ENCODE peak calls at places on chromosomes 1 and 21, in nine cellular contexts. One of them, this sample, is unnamed.

GRCh38 chr1:201282931-201283829 is at the start of gene PKP1:
- DNase-seq in ovary: no peak
- DNase-seq in AG04450: no peak
- DNase-seq in brain microvascular endothelial cell: no peak
- DNase-seq in naive thymus-derived CD4-positive, alpha-beta T cell: no peak
- DNase-seq in cardiac muscle cell: peak; percentile 21
- DNase-seq in psoas muscle: peak; percentile 44
- DNase-seq in PC-3: peak; percentile 100
- DNase-seq in CD4-positive, alpha-beta memory T cell: no peak
- DNase-seq in this sample: no peak

GRCh38 chr1:30734106-30734505 is 10.7 kb upstream of the MATN1 start:
- DNase-seq in ovary: no peak
- DNase-seq in AG04450: no peak
- DNase-seq in brain microvascular endothelial cell: no peak
- DNase-seq in naive thymus-derived CD4-positive, alpha-beta T cell: no peak
- DNase-seq in cardiac muscle cell: no peak
- DNase-seq in psoas muscle: no peak
- DNase-seq in PC-3: no peak
- DNase-seq in CD4-positive, alpha-beta memory T cell: no peak
- DNase-seq in this sample: no peak

GRCh38 chr1:44354268-44354839 is 703 bp downstream of the ERI3 start:
- DNase-seq in ovary: no peak
- DNase-seq in AG04450: no peak
- DNase-seq in brain microvascular endothelial cell: peak; percentile 11
- DNase-seq in naive thymus-derived CD4-positive, alpha-beta T cell: no peak
- DNase-seq in cardiac muscle cell: peak; percentile 29
- DNase-seq in psoas muscle: no peak
- DNase-seq in PC-3: peak; percentile 50
- DNase-seq in CD4-positive, alpha-beta memory T cell: no peak
- DNase-seq in this sample: no peak

GRCh38 chr1:170765279-170765678 is 101.3 kb downstream of the PRRX1 start:
- DNase-seq in ovary: no peak
- DNase-seq in AG04450: no peak
- DNase-seq in brain microvascular endothelial cell: no peak
- DNase-seq in naive thymus-derived CD4-positive, alpha-beta T cell: no peak
- DNase-seq in cardiac muscle cell: no peak
- DNase-seq in psoas muscle: no peak
- DNase-seq in PC-3: no peak
- DNase-seq in CD4-positive, alpha-beta memory T cell: no peak
- DNase-seq in this sample: no peak

GRCh38 chr1:81880781-81881180 is 80.0 kb downstream of the ADGRL2 start:
- DNase-seq in ovary: no peak
- DNase-seq in AG04450: no peak
- DNase-seq in brain microvascular endothelial cell: no peak
- DNase-seq in naive thymus-derived CD4-positive, alpha-beta T cell: no peak
- DNase-seq in cardiac muscle cell: no peak
- DNase-seq in psoas muscle: no peak
- DNase-seq in PC-3: no peak
- DNase-seq in CD4-positive, alpha-beta memory T cell: no peak
- DNase-seq in this sample: no peak

GRCh38 chr1:6000444-6001288 is 8.4 kb upstream of the NPHP4 start:
- DNase-seq in ovary: no peak
- DNase-seq in AG04450: no peak
- DNase-seq in brain microvascular endothelial cell: no peak
- DNase-seq in naive thymus-derived CD4-positive, alpha-beta T cell: no peak
- DNase-seq in cardiac muscle cell: no peak
- DNase-seq in psoas muscle: no peak
- DNase-seq in PC-3: no peak
- DNase-seq in CD4-positive, alpha-beta memory T cell: no peak
- DNase-seq in this sample: no peak

GRCh38 chr1:8047686-8048522 is 21.8 kb upstream of the ERRFI1 start:
- DNase-seq in ovary: no peak
- DNase-seq in AG04450: no peak
- DNase-seq in brain microvascular endothelial cell: peak; percentile 58
- DNase-seq in naive thymus-derived CD4-positive, alpha-beta T cell: no peak
- DNase-seq in cardiac muscle cell: peak; percentile 92
- DNase-seq in psoas muscle: no peak
- DNase-seq in PC-3: peak; percentile 94
- DNase-seq in CD4-positive, alpha-beta memory T cell: no peak
- DNase-seq in this sample: no peak

GRCh38 chr1:24261977-24262376 is 57.2 kb upstream of the GRHL3 start:
- DNase-seq in ovary: no peak
- DNase-seq in AG04450: no peak
- DNase-seq in brain microvascular endothelial cell: no peak
- DNase-seq in naive thymus-derived CD4-positive, alpha-beta T cell: no peak
- DNase-seq in cardiac muscle cell: no peak
- DNase-seq in psoas muscle: no peak
- DNase-seq in PC-3: no peak
- DNase-seq in CD4-positive, alpha-beta memory T cell: no peak
- DNase-seq in this sample: no peak

GRCh38 chr1:115949156-115949555 is 27.2 kb upstream of the SLC22A15 start:
- DNase-seq in ovary: no peak
- DNase-seq in AG04450: no peak
- DNase-seq in brain microvascular endothelial cell: no peak
- DNase-seq in naive thymus-derived CD4-positive, alpha-beta T cell: no peak
- DNase-seq in cardiac muscle cell: no peak
- DNase-seq in psoas muscle: no peak
- DNase-seq in PC-3: peak; percentile 69
- DNase-seq in CD4-positive, alpha-beta memory T cell: no peak
- DNase-seq in this sample: no peak

GRCh38 chr21:28655471-28655870 is 337.2 kb downstream of the LTN1 start:
- DNase-seq in ovary: no peak
- DNase-seq in AG04450: no peak
- DNase-seq in brain microvascular endothelial cell: no peak
- DNase-seq in naive thymus-derived CD4-positive, alpha-beta T cell: no peak
- DNase-seq in cardiac muscle cell: no peak
- DNase-seq in psoas muscle: no peak
- DNase-seq in PC-3: no peak
- DNase-seq in CD4-positive, alpha-beta memory T cell: no peak
- DNase-seq in this sample: no peak

GRCh38 chr1:14924455-14925325 is 228.9 kb upstream of the TMEM51 start:
- DNase-seq in ovary: peak; percentile 72
- DNase-seq in AG04450: no peak
- DNase-seq in brain microvascular endothelial cell: peak; percentile 42
- DNase-seq in naive thymus-derived CD4-positive, alpha-beta T cell: peak; percentile 11
- DNase-seq in cardiac muscle cell: peak; percentile 56
- DNase-seq in psoas muscle: peak; percentile 37
- DNase-seq in PC-3: peak; percentile 36
- DNase-seq in CD4-positive, alpha-beta memory T cell: no peak
- DNase-seq in this sample: peak; percentile 22

GRCh38 chr1:27395441-27396195 is 3.2 kb downstream of the GPR3 start:
- DNase-seq in ovary: peak; percentile 77
- DNase-seq in AG04450: no peak
- DNase-seq in brain microvascular endothelial cell: peak; percentile 48
- DNase-seq in naive thymus-derived CD4-positive, alpha-beta T cell: peak; percentile 86
- DNase-seq in cardiac muscle cell: peak; percentile 71
- DNase-seq in psoas muscle: peak; percentile 68
- DNase-seq in PC-3: peak; percentile 85
- DNase-seq in CD4-positive, alpha-beta memory T cell: peak; percentile 84
- DNase-seq in this sample: peak; percentile 74

GRCh38 chr1:158014702-158015320 is 21.4 kb downstream of the KIRREL1 start:
- DNase-seq in ovary: no peak
- DNase-seq in AG04450: no peak
- DNase-seq in brain microvascular endothelial cell: no peak
- DNase-seq in naive thymus-derived CD4-positive, alpha-beta T cell: no peak
- DNase-seq in cardiac muscle cell: no peak
- DNase-seq in psoas muscle: no peak
- DNase-seq in PC-3: no peak
- DNase-seq in CD4-positive, alpha-beta memory T cell: no peak
- DNase-seq in this sample: no peak

GRCh38 chr1:212892108-212892507 is 34.0 kb downstream of the FLVCR1 start:
- DNase-seq in ovary: no peak
- DNase-seq in AG04450: no peak
- DNase-seq in brain microvascular endothelial cell: no peak
- DNase-seq in naive thymus-derived CD4-positive, alpha-beta T cell: no peak
- DNase-seq in cardiac muscle cell: no peak
- DNase-seq in psoas muscle: no peak
- DNase-seq in PC-3: no peak
- DNase-seq in CD4-positive, alpha-beta memory T cell: no peak
- DNase-seq in this sample: no peak

GRCh38 chr1:43973981-43974442 is 748 bp upstream of the ATP6V0B start:
- DNase-seq in ovary: no peak
- DNase-seq in AG04450: no peak
- DNase-seq in brain microvascular endothelial cell: no peak
- DNase-seq in naive thymus-derived CD4-positive, alpha-beta T cell: no peak
- DNase-seq in cardiac muscle cell: no peak
- DNase-seq in psoas muscle: no peak
- DNase-seq in PC-3: no peak
- DNase-seq in CD4-positive, alpha-beta memory T cell: no peak
- DNase-seq in this sample: no peak

GRCh38 chr1:173474097-173474779 is 2.9 kb upstream of the PRDX6 start:
- DNase-seq in ovary: no peak
- DNase-seq in AG04450: no peak
- DNase-seq in brain microvascular endothelial cell: no peak
- DNase-seq in naive thymus-derived CD4-positive, alpha-beta T cell: no peak
- DNase-seq in cardiac muscle cell: no peak
- DNase-seq in psoas muscle: no peak
- DNase-seq in PC-3: peak; percentile 55
- DNase-seq in CD4-positive, alpha-beta memory T cell: no peak
- DNase-seq in this sample: no peak

GRCh38 chr1:228306275-228307217 is 98.7 kb downstream of the OBSCN start:
- DNase-seq in ovary: peak; percentile 14
- DNase-seq in AG04450: no peak
- DNase-seq in brain microvascular endothelial cell: no peak
- DNase-seq in naive thymus-derived CD4-positive, alpha-beta T cell: no peak
- DNase-seq in cardiac muscle cell: no peak
- DNase-seq in psoas muscle: no peak
- DNase-seq in PC-3: no peak
- DNase-seq in CD4-positive, alpha-beta memory T cell: no peak
- DNase-seq in this sample: no peak

GRCh38 chr1:86849756-86850155 is 64.2 kb downstream of the SELENOF start:
- DNase-seq in ovary: no peak
- DNase-seq in AG04450: no peak
- DNase-seq in brain microvascular endothelial cell: no peak
- DNase-seq in naive thymus-derived CD4-positive, alpha-beta T cell: no peak
- DNase-seq in cardiac muscle cell: no peak
- DNase-seq in psoas muscle: no peak
- DNase-seq in PC-3: no peak
- DNase-seq in CD4-positive, alpha-beta memory T cell: no peak
- DNase-seq in this sample: no peak

GRCh38 chr1:155011004-155011416 is 8.4 kb downstream of the ZBTB7B start:
- DNase-seq in ovary: peak; percentile 28
- DNase-seq in AG04450: no peak
- DNase-seq in brain microvascular endothelial cell: no peak
- DNase-seq in naive thymus-derived CD4-positive, alpha-beta T cell: no peak
- DNase-seq in cardiac muscle cell: no peak
- DNase-seq in psoas muscle: no peak
- DNase-seq in PC-3: no peak
- DNase-seq in CD4-positive, alpha-beta memory T cell: no peak
- DNase-seq in this sample: no peak

GRCh38 chr1:205500240-205501218 is 3.9 kb upstream of the CDK18 start:
- DNase-seq in ovary: no peak
- DNase-seq in AG04450: no peak
- DNase-seq in brain microvascular endothelial cell: no peak
- DNase-seq in naive thymus-derived CD4-positive, alpha-beta T cell: no peak
- DNase-seq in cardiac muscle cell: no peak
- DNase-seq in psoas muscle: no peak
- DNase-seq in PC-3: peak; percentile 49
- DNase-seq in CD4-positive, alpha-beta memory T cell: no peak
- DNase-seq in this sample: no peak
- H3K27me3 ChIP-seq in ovary: no peaks in the 10 kb centered on the region
- H3K27me3 ChIP-seq in AG04450: peaks cover 53% of the 10 kb centered on the region
- H3K27me3 ChIP-seq in brain microvascular endothelial cell: peaks cover 17% of the 10 kb centered on the region
- H3K27me3 ChIP-seq in naive thymus-derived CD4-positive, alpha-beta T cell: no peaks in the 10 kb centered on the region
- H3K27me3 ChIP-seq in cardiac muscle cell: no peaks in the 10 kb centered on the region
- H3K27me3 ChIP-seq in psoas muscle: peaks cover 3% of the 10 kb centered on the region
- H3K27me3 ChIP-seq in PC-3: no peaks in the 10 kb centered on the region
- H3K27me3 ChIP-seq in CD4-positive, alpha-beta memory T cell: no peaks in the 10 kb centered on the region
- H3K27me3 ChIP-seq in this sample: no peaks in the 10 kb centered on the region

GRCh38 chr1:4736254-4736653 is 81.8 kb downstream of the AJAP1 start:
- DNase-seq in ovary: no peak
- DNase-seq in AG04450: no peak
- DNase-seq in brain microvascular endothelial cell: no peak
- DNase-seq in naive thymus-derived CD4-positive, alpha-beta T cell: no peak
- DNase-seq in cardiac muscle cell: no peak
- DNase-seq in psoas muscle: no peak
- DNase-seq in PC-3: no peak
- DNase-seq in CD4-positive, alpha-beta memory T cell: no peak
- DNase-seq in this sample: no peak
- H3K27me3 ChIP-seq in ovary: no peaks in the 10 kb centered on the region
- H3K27me3 ChIP-seq in AG04450: no peaks in the 10 kb centered on the region
- H3K27me3 ChIP-seq in brain microvascular endothelial cell: no peaks in the 10 kb centered on the region
- H3K27me3 ChIP-seq in naive thymus-derived CD4-positive, alpha-beta T cell: no peaks in the 10 kb centered on the region
- H3K27me3 ChIP-seq in cardiac muscle cell: no peaks in the 10 kb centered on the region
- H3K27me3 ChIP-seq in psoas muscle: peaks cover 4% of the 10 kb centered on the region
- H3K27me3 ChIP-seq in PC-3: peaks cover 60% of the 10 kb centered on the region
- H3K27me3 ChIP-seq in CD4-positive, alpha-beta memory T cell: no peaks in the 10 kb centered on the region
- H3K27me3 ChIP-seq in this sample: no peaks in the 10 kb centered on the region

DNA sequence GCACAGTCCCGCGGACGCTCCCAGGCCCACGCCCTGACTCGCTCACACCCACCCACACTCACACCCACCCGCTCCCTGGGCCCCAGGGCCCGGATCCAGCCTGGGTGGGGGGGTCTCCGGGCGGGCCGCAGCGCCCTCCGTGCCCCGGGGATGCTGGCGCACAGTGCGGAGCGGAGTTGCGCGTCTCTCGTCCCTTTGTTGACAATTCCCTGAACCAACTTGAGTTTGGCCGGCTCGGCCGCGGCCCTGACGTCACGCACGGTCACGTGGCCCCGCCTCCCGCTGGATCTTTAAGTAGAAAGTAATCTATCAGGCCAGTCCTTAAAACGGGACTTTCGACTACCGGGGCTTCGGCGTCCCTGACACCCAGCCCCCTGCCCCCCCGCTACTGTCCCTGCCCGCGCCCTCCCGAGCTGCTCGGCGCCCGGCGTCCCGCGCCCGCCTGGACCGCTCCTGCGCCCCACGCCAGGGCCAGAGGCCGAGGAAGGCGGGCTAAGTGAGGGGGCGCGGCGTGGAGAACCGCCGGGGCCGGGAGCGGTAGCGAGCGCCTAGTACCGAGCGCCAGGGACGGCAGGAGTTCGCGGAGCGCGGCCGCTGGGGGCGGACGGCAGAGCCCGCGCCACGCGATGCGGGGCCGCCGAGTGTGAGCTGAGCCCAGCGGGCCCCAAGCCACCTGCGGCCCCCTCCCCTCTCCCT is at the start of gene FOXD3:
- DNase-seq in ovary: peak; percentile 47
- DNase-seq in AG04450: no peak
- DNase-seq in brain microvascular endothelial cell: no peak
- DNase-seq in naive thymus-derived CD4-positive, alpha-beta T cell: peak; percentile 19
- DNase-seq in cardiac muscle cell: peak; percentile 46
- DNase-seq in psoas muscle: peak; percentile 47
- DNase-seq in PC-3: peak; percentile 65
- DNase-seq in CD4-positive, alpha-beta memory T cell: peak; percentile 22
- DNase-seq in this sample: peak; percentile 74
- H3K27me3 ChIP-seq in ovary: peaks cover 13% of the 10 kb centered on the region
- H3K27me3 ChIP-seq in AG04450: peaks cover 84% of the 10 kb centered on the region
- H3K27me3 ChIP-seq in brain microvascular endothelial cell: peaks cover 85% of the 10 kb centered on the region
- H3K27me3 ChIP-seq in naive thymus-derived CD4-positive, alpha-beta T cell: peaks cover 77% of the 10 kb centered on the region
- H3K27me3 ChIP-seq in cardiac muscle cell: peaks cover 100% of the 10 kb centered on the region
- H3K27me3 ChIP-seq in psoas muscle: peaks cover 67% of the 10 kb centered on the region
- H3K27me3 ChIP-seq in PC-3: no peaks in the 10 kb centered on the region
- H3K27me3 ChIP-seq in CD4-positive, alpha-beta memory T cell: peaks cover 79% of the 10 kb centered on the region
- H3K27me3 ChIP-seq in this sample: peaks cover 2% of the 10 kb centered on the region

GRCh38 chr1:75129660-75130311 is 4.4 kb upstream of the LHX8 start:
- DNase-seq in ovary: no peak
- DNase-seq in AG04450: no peak
- DNase-seq in brain microvascular endothelial cell: no peak
- DNase-seq in naive thymus-derived CD4-positive, alpha-beta T cell: no peak
- DNase-seq in cardiac muscle cell: no peak
- DNase-seq in psoas muscle: no peak
- DNase-seq in PC-3: no peak
- DNase-seq in CD4-positive, alpha-beta memory T cell: no peak
- DNase-seq in this sample: no peak
- H3K27me3 ChIP-seq in ovary: no peaks in the 10 kb centered on the region
- H3K27me3 ChIP-seq in AG04450: peaks cover 89% of the 10 kb centered on the region
- H3K27me3 ChIP-seq in brain microvascular endothelial cell: peaks cover 82% of the 10 kb centered on the region
- H3K27me3 ChIP-seq in naive thymus-derived CD4-positive, alpha-beta T cell: peaks cover 26% of the 10 kb centered on the region
- H3K27me3 ChIP-seq in cardiac muscle cell: peaks cover 84% of the 10 kb centered on the region
- H3K27me3 ChIP-seq in psoas muscle: peaks cover 61% of the 10 kb centered on the region
- H3K27me3 ChIP-seq in PC-3: peaks cover 99% of the 10 kb centered on the region
- H3K27me3 ChIP-seq in CD4-positive, alpha-beta memory T cell: peaks cover 27% of the 10 kb centered on the region
- H3K27me3 ChIP-seq in this sample: peaks cover 4% of the 10 kb centered on the region

This sample was measured in GM06990.